ENCODE peak calls at places on chromosomes 6 and 20, in nine cellular contexts. P is brain microvascular endothelial cell, J is A549, M is spleen, K is ascending aorta, W is heart right ventricle, L is astrocyte, C is dorsolateral prefrontal cortex, O is AG04450. N is an unnamed sample.

GRCh38 chr6:37679539-37680476 is 17.9 kb downstream of the MDGA1 start:
- DNase-seq in K (no peak), C (no peak), P (no peak), O (no peak), W (no peak), J (no peak), L (no peak), M (no peak), N (no peak)

GRCh38 chr6:916160-916559 is 223.2 kb upstream of the EXOC2 start:
- DNase-seq in K (no peak), C (no peak), W (no peak), P (no peak), L (no peak), M (no peak), J (no peak), O (no peak), N (no peak)

GRCh38 chr20:41029150-41029872 is 689 bp downstream of the TOP1 start:
- DNase-seq in W (no peak), C (no peak), P (no peak), L (no peak), J (peak), K (no peak), O (no peak), M (peak), N (peak)

GRCh38 chr20:1946762-1947534 is 46.9 kb downstream of the PDYN start:
- DNase-seq in L (peak), P (no peak), M (peak), O (no peak), C (no peak), W (no peak), K (no peak), J (no peak), N (peak)

GRCh38 chr6:17589402-17590116 is 10.5 kb upstream of the FAM8A1 start:
- DNase-seq in P (peak), O (peak), C (no peak), M (no peak), K (no peak), W (no peak), J (peak), L (peak), N (no peak)

GRCh38 chr6:157221817-157222175 is 101.5 kb downstream of the TMEM242 start:
- DNase-seq in O (no peak), L (no peak), C (no peak), W (no peak), P (no peak), M (peak), J (no peak), K (no peak), N (no peak)

GRCh38 chr6:57305112-57305511 is 12.3 kb upstream of the PRIM2 start:
- DNase-seq in O (no peak), C (no peak), L (no peak), M (no peak), P (no peak), J (no peak), W (no peak), K (no peak), N (no peak)

GRCh38 chr6:29744131-29744530 is 20.9 kb downstream of the HLA-F start:
- DNase-seq in O (no peak), L (no peak), C (no peak), M (no peak), W (no peak), P (no peak), J (no peak), K (no peak), N (no peak)

GRCh38 chr6:5996701-5997419 is 9.9 kb downstream of the NRN1 start:
- DNase-seq in W (peak), O (no peak), M (no peak), L (no peak), C (peak), K (no peak), J (no peak), P (peak), N (no peak)

GRCh38 chr6:161154796-161155335 is 119.0 kb downstream of the AGPAT4 start:
- DNase-seq in C (no peak), L (no peak), K (no peak), W (no peak), M (no peak), P (no peak), O (no peak), J (no peak), N (no peak)
- H3K27ac ChIP-seq in C (no peak), L (no peak), K (no peak), W (no peak), M (no peak), P (no peak), O (no peak), J (no peak), N (no peak)

GRCh38 chr6:69622230-69622629 is 174.6 kb downstream of the LMBRD1 start:
- DNase-seq in L (no peak), O (no peak), K (no peak), M (no peak), C (no peak), J (no peak), W (no peak), P (no peak), N (no peak)
- H3K27ac ChIP-seq in L (no peak), O (no peak), K (no peak), M (no peak), C (no peak), J (no peak), W (no peak), P (no peak), N (no peak)

DNA sequence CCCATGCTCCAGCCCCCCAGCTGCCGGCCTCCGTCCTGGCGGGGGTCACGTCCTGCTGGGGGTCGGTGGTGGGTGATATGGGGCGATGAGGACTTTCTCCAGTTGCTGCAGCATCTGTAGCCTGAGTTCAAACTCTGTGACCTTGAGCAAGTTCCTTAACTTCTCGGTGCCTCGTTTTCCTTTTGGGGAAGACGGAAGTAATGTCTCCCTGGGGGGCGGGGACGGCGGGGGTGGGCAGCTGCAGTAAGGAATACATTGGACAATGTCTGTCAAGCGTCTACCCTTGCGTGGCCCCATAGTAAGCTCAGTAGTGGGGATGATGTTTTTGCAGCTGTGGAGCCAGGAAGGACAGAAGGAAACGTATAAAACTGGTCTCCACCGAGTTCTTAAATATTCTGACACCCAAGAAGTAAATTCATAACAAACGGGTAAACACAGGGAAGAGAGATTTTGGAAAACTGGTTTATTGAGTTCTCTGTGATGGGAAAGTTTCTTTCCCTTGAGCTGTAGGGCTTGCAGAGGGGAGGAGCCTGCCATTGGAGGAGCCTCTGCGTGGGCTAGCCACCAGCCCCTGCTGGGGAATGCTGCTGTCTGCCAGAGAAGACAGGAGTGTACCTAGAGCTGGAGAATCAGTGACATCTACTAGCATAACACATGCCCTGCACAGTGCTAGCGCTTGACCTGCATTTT is 1.0 kb upstream of the ACSS1 start:
- DNase-seq in L (no peak), K (no peak), O (no peak), P (no peak), M (peak), J (peak), C (peak), W (peak), N (no peak)
- H3K27ac ChIP-seq in L (no peak), K (peak), O (no peak), P (no peak), M (peak), J (peak), C (peak), W (peak), N (peak)

GRCh38 chr6:33547499-33547898 is 32.6 kb downstream of the BAK1 start:
- DNase-seq in L (no peak), W (no peak), O (no peak), C (no peak), P (no peak), K (no peak), J (no peak), M (no peak), N (no peak)
- H3K27ac ChIP-seq in L (no peak), W (no peak), O (no peak), C (no peak), P (no peak), K (no peak), J (no peak), M (no peak), N (no peak)

N was measured in caudate nucleus.